ENCODE peak calls at places on chromosome 7, in four cellular contexts. One of them, this sample, is unnamed.

GRCh38 chr7:77426521-77427051 is 10.4 kb upstream of the GSAP start:
- DNase-seq in left lung: no peak
- DNase-seq in HL-60: no peak
- DNase-seq in GM06990: no peak
- DNase-seq in this sample: no peak

GRCh38 chr7:41891967-41892755 is 189.3 kb upstream of the INHBA start:
- DNase-seq in left lung: no peak
- DNase-seq in HL-60: no peak
- DNase-seq in GM06990: no peak
- DNase-seq in this sample: no peak

GRCh38 chr7:84675633-84676034 is 481.0 kb upstream of the SEMA3A start:
- DNase-seq in left lung: no peak
- DNase-seq in HL-60: no peak
- DNase-seq in GM06990: no peak
- DNase-seq in this sample: no peak

GRCh38 chr7:75649462-75649861 is 89.3 kb downstream of the HIP1 start:
- DNase-seq in left lung: no peak
- DNase-seq in HL-60: no peak
- DNase-seq in GM06990: no peak
- DNase-seq in this sample: no peak

GRCh38 chr7:128082431-128082830 is 51.2 kb upstream of the LRRC4 start:
- DNase-seq in left lung: no peak
- DNase-seq in HL-60: no peak
- DNase-seq in GM06990: no peak
- DNase-seq in this sample: no peak

GRCh38 chr7:150385240-150385830 is 6.2 kb downstream of the ZNF775 start:
- DNase-seq in left lung: peak; percentile 16
- DNase-seq in HL-60: no peak
- DNase-seq in GM06990: no peak
- DNase-seq in this sample: no peak

GRCh38 chr7:131293018-131293417 is 34.7 kb upstream of the MKLN1 start:
- DNase-seq in left lung: no peak
- DNase-seq in HL-60: no peak
- DNase-seq in GM06990: no peak
- DNase-seq in this sample: no peak

GRCh38 chr7:6057316-6058128 is 26.3 kb downstream of the ANKRD61 start:
- DNase-seq in left lung: no peak
- DNase-seq in HL-60: no peak
- DNase-seq in GM06990: no peak
- DNase-seq in this sample: no peak

GRCh38 chr7:100983451-100984187 is 14.3 kb downstream of the MUC12 start:
- DNase-seq in left lung: no peak
- DNase-seq in HL-60: no peak
- DNase-seq in GM06990: no peak
- DNase-seq in this sample: no peak

GRCh38 chr7:158409120-158409519 is 178.5 kb downstream of the PTPRN2 start:
- DNase-seq in left lung: no peak
- DNase-seq in HL-60: no peak
- DNase-seq in GM06990: no peak
- DNase-seq in this sample: no peak

GRCh38 chr7:43071604-43072003 is 40.8 kb upstream of the HECW1 start:
- DNase-seq in left lung: no peak
- DNase-seq in HL-60: no peak
- DNase-seq in GM06990: no peak
- DNase-seq in this sample: no peak

GRCh38 chr7:11753441-11753840 is 78.6 kb downstream of the THSD7A start:
- DNase-seq in left lung: no peak
- DNase-seq in HL-60: no peak
- DNase-seq in GM06990: no peak
- DNase-seq in this sample: no peak

GRCh38 chr7:74405191-74405898 is 48.4 kb upstream of the GTF2IRD1 start:
- DNase-seq in left lung: no peak
- DNase-seq in HL-60: peak; percentile 62
- DNase-seq in GM06990: no peak
- DNase-seq in this sample: no peak

GRCh38 chr7:140261522-140261921 is 84.7 kb upstream of the KDM7A start:
- DNase-seq in left lung: no peak
- DNase-seq in HL-60: no peak
- DNase-seq in GM06990: no peak
- DNase-seq in this sample: no peak

GRCh38 chr7:68321076-68321639 is 1277.1 kb upstream of the AUTS2 start:
- DNase-seq in left lung: no peak
- DNase-seq in HL-60: no peak
- DNase-seq in GM06990: no peak
- DNase-seq in this sample: no peak

GRCh38 chr7:7911339-7911738 is 57.3 kb upstream of the GLCCI1 start:
- DNase-seq in left lung: no peak
- DNase-seq in HL-60: no peak
- DNase-seq in GM06990: no peak
- DNase-seq in this sample: no peak

DNA sequence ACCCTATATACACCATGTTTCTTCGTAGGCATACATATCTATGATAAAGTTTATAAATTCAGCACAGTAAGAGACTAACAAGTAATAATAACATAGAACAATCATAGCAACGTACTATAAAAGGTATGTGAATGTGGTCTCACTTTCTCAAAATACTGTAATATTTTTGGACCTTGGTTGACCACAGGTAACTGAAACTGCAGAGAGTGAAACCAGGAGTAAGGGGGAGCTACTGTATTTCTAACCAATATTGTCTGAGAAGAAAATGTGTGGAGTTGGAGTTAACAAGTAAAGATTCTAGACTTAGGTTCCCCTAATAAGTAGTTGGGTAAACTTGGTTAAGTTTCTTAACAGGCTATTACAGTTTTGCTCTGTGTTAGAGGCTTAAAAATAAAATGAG is 72.1 kb downstream of the GNAI1 start:
- DNase-seq in left lung: no peak
- DNase-seq in HL-60: no peak
- DNase-seq in GM06990: no peak
- DNase-seq in this sample: no peak
- TF ChIP-seq CTCF in left lung: no peak
- TF ChIP-seq CTCF in HL-60: no peak
- TF ChIP-seq CTCF in GM06990: no peak
- TF ChIP-seq CTCF in this sample: no peak

DNA sequence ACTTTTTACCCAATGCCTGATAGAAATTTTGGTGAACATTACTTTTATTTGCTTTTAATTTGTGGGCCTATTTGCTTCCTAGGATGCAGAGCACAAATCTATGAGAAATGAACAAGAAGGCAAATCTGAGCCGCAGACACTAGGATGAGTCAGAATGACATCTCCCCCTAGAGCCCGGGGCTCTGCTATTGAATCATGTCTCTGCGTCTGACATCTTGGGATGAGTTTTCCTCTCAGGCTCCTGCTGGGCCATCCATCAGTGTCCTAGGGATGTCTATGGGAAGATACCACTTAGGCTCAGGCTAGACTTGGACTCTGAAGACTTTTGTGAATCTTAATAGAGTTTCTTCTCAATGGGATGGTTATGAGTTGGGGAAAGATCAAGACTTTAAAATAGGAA is 157.3 kb upstream of the MTPN start:
- DNase-seq in left lung: no peak
- DNase-seq in HL-60: no peak
- DNase-seq in GM06990: no peak
- DNase-seq in this sample: no peak
- TF ChIP-seq CTCF in left lung: no peak
- TF ChIP-seq CTCF in HL-60: no peak
- TF ChIP-seq CTCF in GM06990: no peak
- TF ChIP-seq CTCF in this sample: no peak

GRCh38 chr7:125462615-125463014 is 533.0 kb upstream of the POT1 start:
- DNase-seq in left lung: no peak
- DNase-seq in HL-60: no peak
- DNase-seq in GM06990: no peak
- DNase-seq in this sample: no peak
- TF ChIP-seq CTCF in left lung: no peak
- TF ChIP-seq CTCF in HL-60: no peak
- TF ChIP-seq CTCF in GM06990: no peak
- TF ChIP-seq CTCF in this sample: no peak

GRCh38 chr7:44110724-44111635 is 6.8 kb downstream of the AEBP1 start:
- DNase-seq in left lung: peak; percentile 47
- DNase-seq in HL-60: no peak
- DNase-seq in GM06990: no peak
- DNase-seq in this sample: no peak

GRCh38 chr7:44107116-44107960 is 3.2 kb downstream of the AEBP1 start:
- DNase-seq in left lung: no peak
- DNase-seq in HL-60: no peak
- DNase-seq in GM06990: no peak
- DNase-seq in this sample: no peak

GRCh38 chr7:44109991-44110390 is 5.8 kb downstream of the AEBP1 start:
- DNase-seq in left lung: peak; percentile 52
- DNase-seq in HL-60: no peak
- DNase-seq in GM06990: no peak
- DNase-seq in this sample: no peak

GRCh38 chr7:44107961-44108767 is 4.0 kb downstream of the AEBP1 start:
- DNase-seq in left lung: no peak
- DNase-seq in HL-60: no peak
- DNase-seq in GM06990: no peak
- DNase-seq in this sample: no peak

DNA sequence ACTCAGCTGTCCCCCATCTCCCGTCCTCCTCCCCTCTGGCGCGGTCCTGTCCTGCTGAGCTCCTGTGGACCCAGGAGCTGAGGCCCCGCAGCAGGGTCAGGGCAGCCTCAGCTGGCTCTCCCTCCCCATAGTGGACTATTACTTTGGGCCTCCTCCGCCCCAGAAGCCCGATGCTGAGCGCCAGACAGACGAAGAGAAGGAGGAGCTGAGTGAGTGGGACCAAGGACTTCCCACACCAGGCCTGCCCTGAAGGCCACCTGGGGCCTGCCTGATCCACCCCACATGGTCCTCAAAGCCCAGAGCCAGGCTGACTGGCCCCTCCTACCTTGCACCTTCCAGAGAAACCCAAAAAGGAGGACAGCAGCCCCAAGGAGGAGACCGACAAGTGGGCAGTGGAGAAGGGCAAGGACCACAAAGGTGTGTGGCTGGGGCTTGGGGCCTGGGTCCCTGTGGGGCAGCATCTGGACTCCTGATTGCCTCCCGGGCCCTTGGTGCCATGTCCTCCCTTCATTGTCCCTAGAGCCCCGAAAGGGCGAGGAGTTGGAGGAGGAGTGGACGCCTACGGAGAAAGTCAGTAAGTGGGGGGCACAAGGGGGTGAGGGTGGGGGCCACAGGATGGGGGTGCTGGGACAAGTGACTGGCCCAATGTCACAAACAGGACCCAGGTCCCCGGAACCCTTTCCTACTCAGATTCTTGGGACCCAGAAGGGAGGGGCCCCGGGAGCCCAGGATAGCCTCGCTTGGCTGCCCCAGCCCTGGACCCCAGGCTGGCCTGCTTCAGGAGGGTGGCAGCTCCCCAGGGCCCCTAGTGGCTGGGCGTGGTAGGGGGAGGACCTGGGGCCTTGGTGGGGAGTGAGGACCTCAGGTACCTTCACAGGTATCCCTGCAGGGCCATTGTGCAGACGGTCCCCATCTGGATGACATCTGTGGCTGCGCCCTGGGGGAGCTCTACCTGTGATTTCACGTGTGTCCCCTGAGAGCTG is 4.9 kb downstream of the AEBP1 start:
- DNase-seq in left lung: peak; percentile 67
- DNase-seq in HL-60: no peak
- DNase-seq in GM06990: no peak
- DNase-seq in this sample: no peak
- TF ChIP-seq CTCF in left lung: no peak
- TF ChIP-seq CTCF in HL-60: no peak
- TF ChIP-seq CTCF in GM06990: peak; percentile 25
- TF ChIP-seq CTCF in this sample: peak; percentile 22

GRCh38 chr7:110813986-110814385 is 276.9 kb upstream of the LRRN3 start:
- DNase-seq in left lung: no peak
- DNase-seq in HL-60: no peak
- DNase-seq in GM06990: no peak
- DNase-seq in this sample: no peak
- TF ChIP-seq CTCF in left lung: no peak
- TF ChIP-seq CTCF in HL-60: no peak
- TF ChIP-seq CTCF in GM06990: no peak
- TF ChIP-seq CTCF in this sample: no peak

DNA sequence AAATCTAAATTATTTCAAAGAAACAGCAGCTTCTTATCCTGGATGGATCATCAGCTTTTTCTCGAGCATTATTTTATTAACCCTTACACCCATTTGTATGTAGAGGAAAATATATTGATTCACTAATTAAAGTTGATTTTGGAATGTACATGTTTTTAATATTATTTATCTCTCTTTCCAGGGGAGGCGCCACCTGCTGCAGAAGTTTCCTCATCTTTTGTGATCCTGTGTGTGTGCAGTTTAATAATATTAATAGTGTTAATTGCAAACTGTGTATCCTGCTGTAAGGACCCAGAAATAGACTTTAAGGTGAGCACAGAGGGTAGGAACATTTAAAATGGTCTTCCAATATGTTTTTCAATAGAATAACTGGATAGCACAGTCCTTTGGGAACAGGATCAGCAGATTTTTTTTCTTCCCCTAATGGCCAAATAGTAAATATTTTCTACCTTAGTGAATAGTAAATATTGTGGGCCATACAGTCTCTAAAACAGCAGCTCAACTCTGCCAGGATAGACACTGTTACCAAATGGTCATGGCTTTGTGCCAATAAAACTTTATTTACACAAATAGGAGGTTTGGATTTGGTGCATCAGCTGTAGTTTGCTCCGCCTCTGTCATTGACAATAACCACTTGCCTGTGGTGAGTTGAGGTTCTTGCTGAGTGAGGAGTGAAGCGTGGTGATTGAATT is 30.6 kb downstream of the LMTK2 start:
- DNase-seq in left lung: no peak
- DNase-seq in HL-60: no peak
- DNase-seq in GM06990: no peak
- DNase-seq in this sample: no peak
- TF ChIP-seq CTCF in left lung: no peak
- TF ChIP-seq CTCF in HL-60: no peak
- TF ChIP-seq CTCF in GM06990: no peak
- TF ChIP-seq CTCF in this sample: no peak

GRCh38 chr7:70775570-70776156 is 356.3 kb upstream of the GALNT17 start:
- DNase-seq in left lung: no peak
- DNase-seq in HL-60: no peak
- DNase-seq in GM06990: no peak
- DNase-seq in this sample: peak; percentile 59
- TF ChIP-seq CTCF in left lung: no peak
- TF ChIP-seq CTCF in HL-60: no peak
- TF ChIP-seq CTCF in GM06990: peak; percentile 59
- TF ChIP-seq CTCF in this sample: peak; percentile 62

GRCh38 chr7:47354831-47355541 is 226.9 kb downstream of the TNS3 start:
- DNase-seq in left lung: no peak
- DNase-seq in HL-60: no peak
- DNase-seq in GM06990: no peak
- DNase-seq in this sample: no peak
- TF ChIP-seq CTCF in left lung: no peak
- TF ChIP-seq CTCF in HL-60: no peak
- TF ChIP-seq CTCF in GM06990: no peak
- TF ChIP-seq CTCF in this sample: no peak

DNA sequence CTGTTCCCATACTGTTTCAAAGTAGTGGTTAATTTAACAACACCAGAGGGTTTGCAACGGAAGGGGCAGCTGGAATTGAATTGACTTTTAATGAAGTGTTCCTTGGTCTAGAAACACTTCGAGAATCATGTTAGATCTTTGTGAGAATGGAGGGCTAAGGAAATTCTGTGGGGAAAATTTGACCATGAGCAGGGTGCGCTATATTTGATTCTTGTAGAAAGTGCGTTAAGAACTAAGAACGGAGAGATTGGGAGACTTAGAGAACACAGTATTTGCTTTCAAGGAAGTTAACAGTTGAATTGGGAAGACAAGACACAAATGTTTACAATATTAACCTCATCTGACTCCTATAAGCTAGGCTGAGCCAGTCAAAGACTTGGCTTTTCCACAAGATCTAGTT is 1.2 kb downstream of the ZNF212 start:
- DNase-seq in left lung: no peak
- DNase-seq in HL-60: no peak
- DNase-seq in GM06990: no peak
- DNase-seq in this sample: no peak
- TF ChIP-seq CTCF in left lung: no peak
- TF ChIP-seq CTCF in HL-60: no peak
- TF ChIP-seq CTCF in GM06990: no peak
- TF ChIP-seq CTCF in this sample: no peak